ENCODE peak calls at places on chromosomes 16 and 17, in six cellular contexts. One of them, this sample, is unnamed. For H3K27me3, the result is how much of the 10 kb centered on the place peaks cover.

GRCh38 chr17:7466644-7467341 is 12.6 kb downstream of the ZBTB4 start:
- DNase-seq in Peyer's patch: no peak
- DNase-seq in cardiac muscle cell: no peak
- DNase-seq in BJ: no peak
- DNase-seq in CD8-positive, alpha-beta memory T cell: no peak
- DNase-seq in fibroblast of lung: peak
- DNase-seq in this sample: no peak

GRCh38 chr17:16027708-16028584 is 28.3 kb downstream of the TTC19 start:
- DNase-seq in Peyer's patch: no peak
- DNase-seq in cardiac muscle cell: no peak
- DNase-seq in BJ: peak
- DNase-seq in CD8-positive, alpha-beta memory T cell: no peak
- DNase-seq in fibroblast of lung: peak
- DNase-seq in this sample: peak

GRCh38 chr17:29664743-29665479 is 42.2 kb upstream of the CORO6 start:
- DNase-seq in Peyer's patch: no peak
- DNase-seq in cardiac muscle cell: no peak
- DNase-seq in BJ: no peak
- DNase-seq in CD8-positive, alpha-beta memory T cell: no peak
- DNase-seq in fibroblast of lung: peak
- DNase-seq in this sample: no peak

GRCh38 chr17:63476494-63476856 is 386 bp upstream of the ACE start:
- DNase-seq in Peyer's patch: no peak
- DNase-seq in cardiac muscle cell: peak
- DNase-seq in BJ: no peak
- DNase-seq in CD8-positive, alpha-beta memory T cell: no peak
- DNase-seq in fibroblast of lung: no peak
- DNase-seq in this sample: no peak

GRCh38 chr17:8004899-8005298 is 2.5 kb downstream of the GUCY2D start:
- DNase-seq in Peyer's patch: no peak
- DNase-seq in cardiac muscle cell: no peak
- DNase-seq in BJ: no peak
- DNase-seq in CD8-positive, alpha-beta memory T cell: no peak
- DNase-seq in fibroblast of lung: peak
- DNase-seq in this sample: no peak

GRCh38 chr17:17990282-17990681 is 17.6 kb downstream of the DRC3 start:
- DNase-seq in Peyer's patch: no peak
- DNase-seq in cardiac muscle cell: no peak
- DNase-seq in BJ: no peak
- DNase-seq in CD8-positive, alpha-beta memory T cell: no peak
- DNase-seq in fibroblast of lung: no peak
- DNase-seq in this sample: no peak

GRCh38 chr16:86919531-86920305 is 341.4 kb downstream of the FOXL1 start:
- DNase-seq in Peyer's patch: peak
- DNase-seq in cardiac muscle cell: no peak
- DNase-seq in BJ: no peak
- DNase-seq in CD8-positive, alpha-beta memory T cell: no peak
- DNase-seq in fibroblast of lung: no peak
- DNase-seq in this sample: no peak

GRCh38 chr17:75077072-75077489 is 10.7 kb upstream of the SLC16A5 start:
- DNase-seq in Peyer's patch: peak
- DNase-seq in cardiac muscle cell: no peak
- DNase-seq in BJ: no peak
- DNase-seq in CD8-positive, alpha-beta memory T cell: no peak
- DNase-seq in fibroblast of lung: no peak
- DNase-seq in this sample: no peak

GRCh38 chr17:41775394-41776226 is 10.9 kb downstream of the JUP start:
- DNase-seq in Peyer's patch: peak
- DNase-seq in cardiac muscle cell: no peak
- DNase-seq in BJ: no peak
- DNase-seq in CD8-positive, alpha-beta memory T cell: no peak
- DNase-seq in fibroblast of lung: no peak
- DNase-seq in this sample: no peak

GRCh38 chr17:36460265-36460937 is 26.1 kb upstream of the ZNHIT3 start:
- DNase-seq in Peyer's patch: no peak
- DNase-seq in cardiac muscle cell: no peak
- DNase-seq in BJ: no peak
- DNase-seq in CD8-positive, alpha-beta memory T cell: no peak
- DNase-seq in fibroblast of lung: no peak
- DNase-seq in this sample: no peak

GRCh38 chr17:76370261-76370993 is 14.0 kb upstream of the SPHK1 start:
- DNase-seq in Peyer's patch: no peak
- DNase-seq in cardiac muscle cell: no peak
- DNase-seq in BJ: peak
- DNase-seq in CD8-positive, alpha-beta memory T cell: no peak
- DNase-seq in fibroblast of lung: peak
- DNase-seq in this sample: peak

GRCh38 chr17:72421128-72422092 is 300.6 kb downstream of the SOX9 start:
- DNase-seq in Peyer's patch: peak
- DNase-seq in cardiac muscle cell: no peak
- DNase-seq in BJ: peak
- DNase-seq in CD8-positive, alpha-beta memory T cell: no peak
- DNase-seq in fibroblast of lung: peak
- DNase-seq in this sample: peak

GRCh38 chr17:17724307-17724921 is 43.2 kb downstream of the RAI1 start:
- DNase-seq in Peyer's patch: no peak
- DNase-seq in cardiac muscle cell: peak
- DNase-seq in BJ: no peak
- DNase-seq in CD8-positive, alpha-beta memory T cell: no peak
- DNase-seq in fibroblast of lung: peak
- DNase-seq in this sample: no peak

GRCh38 chr17:73595068-73595865 is 49.0 kb downstream of the SDK2 start:
- DNase-seq in Peyer's patch: no peak
- DNase-seq in cardiac muscle cell: peak
- DNase-seq in BJ: no peak
- DNase-seq in CD8-positive, alpha-beta memory T cell: no peak
- DNase-seq in fibroblast of lung: peak
- DNase-seq in this sample: no peak

GRCh38 chr17:57102122-57102521 is 17.1 kb downstream of the AKAP1 start:
- DNase-seq in Peyer's patch: no peak
- DNase-seq in cardiac muscle cell: no peak
- DNase-seq in BJ: no peak
- DNase-seq in CD8-positive, alpha-beta memory T cell: no peak
- DNase-seq in fibroblast of lung: no peak
- DNase-seq in this sample: no peak

GRCh38 chr16:69566437-69567030 is 768 bp downstream of the NFAT5 start:
- DNase-seq in Peyer's patch: peak
- DNase-seq in cardiac muscle cell: peak
- DNase-seq in BJ: no peak
- DNase-seq in CD8-positive, alpha-beta memory T cell: peak
- DNase-seq in fibroblast of lung: peak
- DNase-seq in this sample: no peak

GRCh38 chr17:36566081-36566480 is 21.4 kb downstream of the GGNBP2 start:
- DNase-seq in Peyer's patch: no peak
- DNase-seq in cardiac muscle cell: no peak
- DNase-seq in BJ: no peak
- DNase-seq in CD8-positive, alpha-beta memory T cell: no peak
- DNase-seq in fibroblast of lung: no peak
- DNase-seq in this sample: no peak

GRCh38 chr16:86059253-86060171 is 160.6 kb downstream of the IRF8 start:
- DNase-seq in Peyer's patch: peak
- DNase-seq in cardiac muscle cell: peak
- DNase-seq in BJ: no peak
- DNase-seq in CD8-positive, alpha-beta memory T cell: no peak
- DNase-seq in fibroblast of lung: peak
- DNase-seq in this sample: no peak

GRCh38 chr17:14903810-14904209 is 361.3 kb downstream of the PMP22 start:
- DNase-seq in Peyer's patch: no peak
- DNase-seq in cardiac muscle cell: no peak
- DNase-seq in BJ: no peak
- DNase-seq in CD8-positive, alpha-beta memory T cell: no peak
- DNase-seq in fibroblast of lung: no peak
- DNase-seq in this sample: no peak

GRCh38 chr17:31431795-31432658 is 40.6 kb downstream of the RAB11FIP4 start:
- DNase-seq in Peyer's patch: no peak
- DNase-seq in cardiac muscle cell: no peak
- DNase-seq in BJ: no peak
- DNase-seq in CD8-positive, alpha-beta memory T cell: no peak
- DNase-seq in fibroblast of lung: no peak
- DNase-seq in this sample: no peak

GRCh38 chr17:67431210-67432015 is 54.3 kb downstream of the PITPNC1 start:
- DNase-seq in Peyer's patch: no peak
- DNase-seq in cardiac muscle cell: no peak
- DNase-seq in BJ: peak
- DNase-seq in CD8-positive, alpha-beta memory T cell: no peak
- DNase-seq in fibroblast of lung: peak
- DNase-seq in this sample: no peak

GRCh38 chr16:84774810-84775209 is 45.0 kb upstream of the CRISPLD2 start:
- DNase-seq in Peyer's patch: no peak
- DNase-seq in cardiac muscle cell: no peak
- DNase-seq in BJ: peak
- DNase-seq in CD8-positive, alpha-beta memory T cell: no peak
- DNase-seq in fibroblast of lung: peak
- DNase-seq in this sample: peak

GRCh38 chr17:58533616-58534188 is 19.3 kb upstream of the MTMR4 start:
- DNase-seq in Peyer's patch: no peak
- DNase-seq in cardiac muscle cell: no peak
- DNase-seq in BJ: no peak
- DNase-seq in CD8-positive, alpha-beta memory T cell: no peak
- DNase-seq in fibroblast of lung: no peak
- DNase-seq in this sample: no peak

GRCh38 chr16:29694384-29695195 is 15.6 kb downstream of the QPRT start:
- DNase-seq in Peyer's patch: peak
- DNase-seq in cardiac muscle cell: no peak
- DNase-seq in BJ: no peak
- DNase-seq in CD8-positive, alpha-beta memory T cell: no peak
- DNase-seq in fibroblast of lung: peak
- DNase-seq in this sample: no peak

GRCh38 chr17:40854175-40854814 is 12.7 kb downstream of the KRT12 start:
- DNase-seq in Peyer's patch: no peak
- DNase-seq in cardiac muscle cell: no peak
- DNase-seq in BJ: peak
- DNase-seq in CD8-positive, alpha-beta memory T cell: no peak
- DNase-seq in fibroblast of lung: peak
- DNase-seq in this sample: peak

DNA sequence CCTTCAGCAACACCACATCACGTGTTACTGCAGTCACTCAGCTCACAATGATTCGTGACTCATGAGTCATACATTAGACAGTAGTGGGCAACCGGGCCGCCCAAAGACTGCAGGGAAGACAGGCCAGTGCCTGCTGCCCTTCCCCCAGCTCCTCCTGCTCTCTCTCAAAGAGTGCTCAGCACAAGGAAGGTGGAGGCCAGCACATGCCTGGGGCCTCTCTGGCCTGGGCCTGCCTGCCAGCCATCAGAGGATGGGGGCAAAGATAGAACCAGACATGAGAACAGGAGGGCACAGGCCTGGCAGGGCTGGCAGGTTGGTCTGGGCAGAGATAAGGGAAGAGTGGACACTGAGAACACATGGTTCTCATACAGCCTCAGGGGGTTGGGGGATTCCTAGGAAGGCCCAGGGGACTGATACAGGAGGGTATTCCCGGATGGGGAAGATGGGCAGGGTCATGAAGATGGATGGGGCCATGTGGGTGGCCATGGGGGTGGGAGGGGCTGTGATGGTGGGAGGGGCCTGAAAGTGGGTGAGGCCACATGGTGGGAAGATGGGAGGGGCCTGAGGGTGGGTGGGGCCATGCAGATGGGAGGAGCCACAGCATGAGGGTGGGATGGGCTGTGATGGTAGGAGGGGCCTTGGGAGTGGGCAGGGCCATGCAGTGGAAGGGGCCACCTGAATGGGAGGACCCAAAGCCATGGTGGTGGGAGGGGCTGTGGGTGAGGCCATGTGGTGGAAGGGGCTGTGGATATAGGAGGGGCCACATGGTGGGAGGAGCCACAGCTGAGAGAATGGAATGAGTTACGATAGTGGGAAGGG is 29.0 kb downstream of the KATNB1 start:
- DNase-seq in Peyer's patch: no peak
- DNase-seq in cardiac muscle cell: no peak
- DNase-seq in BJ: peak
- DNase-seq in CD8-positive, alpha-beta memory T cell: peak
- DNase-seq in fibroblast of lung: peak
- DNase-seq in this sample: peak
- H3K4me3 ChIP-seq in Peyer's patch: no peak
- H3K4me3 ChIP-seq in cardiac muscle cell: no peak
- H3K4me3 ChIP-seq in BJ: no peak
- H3K4me3 ChIP-seq in CD8-positive, alpha-beta memory T cell: no peak
- H3K4me3 ChIP-seq in fibroblast of lung: no peak
- H3K4me3 ChIP-seq in this sample: no peak

GRCh38 chr17:79922798-79923197 is 83.6 kb upstream of the CBX4 start:
- DNase-seq in Peyer's patch: no peak
- DNase-seq in cardiac muscle cell: no peak
- DNase-seq in BJ: no peak
- DNase-seq in CD8-positive, alpha-beta memory T cell: no peak
- DNase-seq in fibroblast of lung: no peak
- DNase-seq in this sample: no peak
- H3K27me3 ChIP-seq in Peyer's patch: under half
- H3K27me3 ChIP-seq in cardiac muscle cell: under half
- H3K27me3 ChIP-seq in BJ: under half
- H3K27me3 ChIP-seq in CD8-positive, alpha-beta memory T cell: under half
- H3K27me3 ChIP-seq in fibroblast of lung: under half
- H3K27me3 ChIP-seq in this sample: under half

GRCh38 chr16:24609417-24609739 is 70.0 kb downstream of the RBBP6 start:
- DNase-seq in Peyer's patch: no peak
- DNase-seq in cardiac muscle cell: no peak
- DNase-seq in BJ: no peak
- DNase-seq in CD8-positive, alpha-beta memory T cell: no peak
- DNase-seq in fibroblast of lung: no peak
- DNase-seq in this sample: no peak

GRCh38 chr16:24612656-24613055 is 73.3 kb downstream of the RBBP6 start:
- DNase-seq in Peyer's patch: no peak
- DNase-seq in cardiac muscle cell: no peak
- DNase-seq in BJ: no peak
- DNase-seq in CD8-positive, alpha-beta memory T cell: no peak
- DNase-seq in fibroblast of lung: no peak
- DNase-seq in this sample: no peak

GRCh38 chr16:24609740-24610420 is 70.5 kb downstream of the RBBP6 start:
- DNase-seq in Peyer's patch: peak
- DNase-seq in cardiac muscle cell: peak
- DNase-seq in BJ: no peak
- DNase-seq in CD8-positive, alpha-beta memory T cell: no peak
- DNase-seq in fibroblast of lung: peak
- DNase-seq in this sample: peak

GRCh38 chr16:24611310-24611709 is 71.9 kb downstream of the RBBP6 start:
- DNase-seq in Peyer's patch: no peak
- DNase-seq in cardiac muscle cell: no peak
- DNase-seq in BJ: no peak
- DNase-seq in CD8-positive, alpha-beta memory T cell: no peak
- DNase-seq in fibroblast of lung: no peak
- DNase-seq in this sample: no peak

DNA sequence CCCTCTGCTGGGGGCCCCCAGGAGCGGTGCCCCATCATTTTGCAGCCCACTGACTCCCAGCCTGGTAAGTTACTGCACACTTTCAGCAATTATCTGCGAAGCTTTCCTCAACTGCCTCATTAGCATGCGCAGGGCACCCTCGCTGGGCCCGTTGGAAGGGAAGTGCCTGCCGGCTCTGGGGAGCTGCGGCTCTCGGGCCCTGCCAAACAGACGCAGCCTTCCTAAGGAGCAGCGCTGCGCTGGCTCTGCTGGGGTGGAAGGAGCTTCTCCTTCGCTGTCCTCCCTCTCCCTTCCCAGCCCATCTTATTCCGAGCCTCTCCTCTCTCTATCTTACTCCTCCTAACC is 71.0 kb downstream of the RBBP6 start:
- DNase-seq in Peyer's patch: no peak
- DNase-seq in cardiac muscle cell: peak
- DNase-seq in BJ: no peak
- DNase-seq in CD8-positive, alpha-beta memory T cell: no peak
- DNase-seq in fibroblast of lung: peak
- DNase-seq in this sample: peak
- H3K4me3 ChIP-seq in Peyer's patch: no peak
- H3K4me3 ChIP-seq in cardiac muscle cell: peak
- H3K4me3 ChIP-seq in BJ: no peak
- H3K4me3 ChIP-seq in CD8-positive, alpha-beta memory T cell: no peak
- H3K4me3 ChIP-seq in fibroblast of lung: no peak
- H3K4me3 ChIP-seq in this sample: peak

GRCh38 chr16:57669476-57670162 is 1.5 kb downstream of the ADGRG3 start:
- DNase-seq in Peyer's patch: no peak
- DNase-seq in cardiac muscle cell: no peak
- DNase-seq in BJ: no peak
- DNase-seq in CD8-positive, alpha-beta memory T cell: no peak
- DNase-seq in fibroblast of lung: no peak
- DNase-seq in this sample: no peak
- H3K27me3 ChIP-seq in Peyer's patch: under half
- H3K27me3 ChIP-seq in cardiac muscle cell: under half
- H3K27me3 ChIP-seq in BJ: under half
- H3K27me3 ChIP-seq in CD8-positive, alpha-beta memory T cell: under half
- H3K27me3 ChIP-seq in fibroblast of lung: under half
- H3K27me3 ChIP-seq in this sample: under half